ENCODE peak calls at places on chromosomes 6 and 20, in nine cellular contexts. One of them, this sample, is unnamed. For H3K9me3, the result is how much of the 10 kb centered on the place peaks cover.

GRCh38 chr6:14709900-14710299 is 536.0 kb upstream of the JARID2 start:
- DNase-seq in H9: no peak
- DNase-seq in heart right ventricle: no peak
- DNase-seq in mucosa of descending colon: no peak
- DNase-seq in A549: no peak
- DNase-seq in HepG2: no peak
- DNase-seq in CD4-positive, CD25-positive, alpha-beta regulatory T cell: no peak
- DNase-seq in hepatocyte: no peak
- DNase-seq in CD8-positive, alpha-beta T cell: no peak
- DNase-seq in this sample: no peak

GRCh38 chr6:140052757-140053729 is 678.6 kb upstream of the CITED2 start:
- DNase-seq in H9: no peak
- DNase-seq in heart right ventricle: no peak
- DNase-seq in mucosa of descending colon: no peak
- DNase-seq in A549: peak
- DNase-seq in HepG2: no peak
- DNase-seq in CD4-positive, CD25-positive, alpha-beta regulatory T cell: no peak
- DNase-seq in hepatocyte: peak
- DNase-seq in CD8-positive, alpha-beta T cell: no peak
- DNase-seq in this sample: peak

GRCh38 chr20:63692436-63693078 is 3.9 kb upstream of the TNFRSF6B start:
- DNase-seq in H9: no peak
- DNase-seq in heart right ventricle: peak
- DNase-seq in mucosa of descending colon: peak
- DNase-seq in A549: peak
- DNase-seq in HepG2: no peak
- DNase-seq in CD4-positive, CD25-positive, alpha-beta regulatory T cell: no peak
- DNase-seq in hepatocyte: no peak
- DNase-seq in CD8-positive, alpha-beta T cell: no peak
- DNase-seq in this sample: no peak

GRCh38 chr6:32816746-32817204 is at the start of gene HLA-DOB:
- DNase-seq in H9: no peak
- DNase-seq in heart right ventricle: no peak
- DNase-seq in mucosa of descending colon: no peak
- DNase-seq in A549: peak
- DNase-seq in HepG2: no peak
- DNase-seq in CD4-positive, CD25-positive, alpha-beta regulatory T cell: peak
- DNase-seq in hepatocyte: peak
- DNase-seq in CD8-positive, alpha-beta T cell: no peak
- DNase-seq in this sample: no peak

GRCh38 chr6:66418906-66419305 is 711.9 kb upstream of the EYS start:
- DNase-seq in H9: no peak
- DNase-seq in heart right ventricle: no peak
- DNase-seq in mucosa of descending colon: no peak
- DNase-seq in A549: no peak
- DNase-seq in HepG2: no peak
- DNase-seq in CD4-positive, CD25-positive, alpha-beta regulatory T cell: no peak
- DNase-seq in hepatocyte: no peak
- DNase-seq in CD8-positive, alpha-beta T cell: no peak
- DNase-seq in this sample: no peak

GRCh38 chr6:75098709-75099108 is 107.1 kb downstream of the COL12A1 start:
- DNase-seq in H9: no peak
- DNase-seq in heart right ventricle: peak
- DNase-seq in mucosa of descending colon: no peak
- DNase-seq in A549: peak
- DNase-seq in HepG2: peak
- DNase-seq in CD4-positive, CD25-positive, alpha-beta regulatory T cell: no peak
- DNase-seq in hepatocyte: peak
- DNase-seq in CD8-positive, alpha-beta T cell: no peak
- DNase-seq in this sample: peak

GRCh38 chr6:12175626-12176025 is 114.5 kb upstream of the EDN1 start:
- DNase-seq in H9: no peak
- DNase-seq in heart right ventricle: no peak
- DNase-seq in mucosa of descending colon: no peak
- DNase-seq in A549: no peak
- DNase-seq in HepG2: no peak
- DNase-seq in CD4-positive, CD25-positive, alpha-beta regulatory T cell: no peak
- DNase-seq in hepatocyte: no peak
- DNase-seq in CD8-positive, alpha-beta T cell: no peak
- DNase-seq in this sample: no peak

GRCh38 chr6:72624557-72625160 is 2.8 kb downstream of the KCNQ5 start:
- DNase-seq in H9: no peak
- DNase-seq in heart right ventricle: no peak
- DNase-seq in mucosa of descending colon: no peak
- DNase-seq in A549: peak
- DNase-seq in HepG2: no peak
- DNase-seq in CD4-positive, CD25-positive, alpha-beta regulatory T cell: peak
- DNase-seq in hepatocyte: peak
- DNase-seq in CD8-positive, alpha-beta T cell: no peak
- DNase-seq in this sample: no peak

GRCh38 chr6:7230956-7231713 is 81.9 kb downstream of the SSR1 start:
- DNase-seq in H9: no peak
- DNase-seq in heart right ventricle: no peak
- DNase-seq in mucosa of descending colon: no peak
- DNase-seq in A549: no peak
- DNase-seq in HepG2: no peak
- DNase-seq in CD4-positive, CD25-positive, alpha-beta regulatory T cell: no peak
- DNase-seq in hepatocyte: no peak
- DNase-seq in CD8-positive, alpha-beta T cell: no peak
- DNase-seq in this sample: no peak

GRCh38 chr20:63434599-63435378 is 37.7 kb downstream of the KCNQ2 start:
- DNase-seq in H9: peak
- DNase-seq in heart right ventricle: peak
- DNase-seq in mucosa of descending colon: no peak
- DNase-seq in A549: peak
- DNase-seq in HepG2: peak
- DNase-seq in CD4-positive, CD25-positive, alpha-beta regulatory T cell: peak
- DNase-seq in hepatocyte: peak
- DNase-seq in CD8-positive, alpha-beta T cell: peak
- DNase-seq in this sample: no peak

GRCh38 chr6:16108996-16109658 is 19.8 kb upstream of the MYLIP start:
- DNase-seq in H9: no peak
- DNase-seq in heart right ventricle: peak
- DNase-seq in mucosa of descending colon: no peak
- DNase-seq in A549: no peak
- DNase-seq in HepG2: no peak
- DNase-seq in CD4-positive, CD25-positive, alpha-beta regulatory T cell: no peak
- DNase-seq in hepatocyte: peak
- DNase-seq in CD8-positive, alpha-beta T cell: no peak
- DNase-seq in this sample: no peak

GRCh38 chr20:13262302-13262650 is 41.2 kb downstream of the ISM1 start:
- DNase-seq in H9: no peak
- DNase-seq in heart right ventricle: no peak
- DNase-seq in mucosa of descending colon: no peak
- DNase-seq in A549: no peak
- DNase-seq in HepG2: no peak
- DNase-seq in CD4-positive, CD25-positive, alpha-beta regulatory T cell: no peak
- DNase-seq in hepatocyte: no peak
- DNase-seq in CD8-positive, alpha-beta T cell: no peak
- DNase-seq in this sample: no peak

GRCh38 chr6:90605749-90606344 is 19.0 kb upstream of the MAP3K7 start:
- DNase-seq in H9: no peak
- DNase-seq in heart right ventricle: no peak
- DNase-seq in mucosa of descending colon: no peak
- DNase-seq in A549: no peak
- DNase-seq in HepG2: no peak
- DNase-seq in CD4-positive, CD25-positive, alpha-beta regulatory T cell: no peak
- DNase-seq in hepatocyte: no peak
- DNase-seq in CD8-positive, alpha-beta T cell: no peak
- DNase-seq in this sample: no peak

GRCh38 chr6:42140756-42141602 is 1.4 kb downstream of the C6orf132 start:
- DNase-seq in H9: no peak
- DNase-seq in heart right ventricle: no peak
- DNase-seq in mucosa of descending colon: no peak
- DNase-seq in A549: no peak
- DNase-seq in HepG2: no peak
- DNase-seq in CD4-positive, CD25-positive, alpha-beta regulatory T cell: no peak
- DNase-seq in hepatocyte: no peak
- DNase-seq in CD8-positive, alpha-beta T cell: no peak
- DNase-seq in this sample: peak

GRCh38 chr20:44112456-44112855 is 74.5 kb downstream of the JPH2 start:
- DNase-seq in H9: no peak
- DNase-seq in heart right ventricle: no peak
- DNase-seq in mucosa of descending colon: no peak
- DNase-seq in A549: no peak
- DNase-seq in HepG2: no peak
- DNase-seq in CD4-positive, CD25-positive, alpha-beta regulatory T cell: no peak
- DNase-seq in hepatocyte: no peak
- DNase-seq in CD8-positive, alpha-beta T cell: no peak
- DNase-seq in this sample: no peak

GRCh38 chr6:1494671-1495070 is 105.3 kb downstream of the FOXF2 start:
- DNase-seq in H9: no peak
- DNase-seq in heart right ventricle: no peak
- DNase-seq in mucosa of descending colon: no peak
- DNase-seq in A549: no peak
- DNase-seq in HepG2: no peak
- DNase-seq in CD4-positive, CD25-positive, alpha-beta regulatory T cell: no peak
- DNase-seq in hepatocyte: no peak
- DNase-seq in CD8-positive, alpha-beta T cell: no peak
- DNase-seq in this sample: no peak

GRCh38 chr20:29443819-29444218 is 1813.6 kb upstream of the DEFB115 start:
- DNase-seq in H9: no peak
- DNase-seq in heart right ventricle: no peak
- DNase-seq in mucosa of descending colon: no peak
- DNase-seq in A549: no peak
- DNase-seq in HepG2: no peak
- DNase-seq in CD4-positive, CD25-positive, alpha-beta regulatory T cell: peak
- DNase-seq in hepatocyte: no peak
- DNase-seq in CD8-positive, alpha-beta T cell: no peak
- DNase-seq in this sample: no peak
- H3K9me3 ChIP-seq in H9: under half
- H3K9me3 ChIP-seq in heart right ventricle: under half
- H3K9me3 ChIP-seq in mucosa of descending colon: under half
- H3K9me3 ChIP-seq in A549: under half
- H3K9me3 ChIP-seq in HepG2: under half
- H3K9me3 ChIP-seq in CD4-positive, CD25-positive, alpha-beta regulatory T cell: under half
- H3K9me3 ChIP-seq in hepatocyte: under half
- H3K9me3 ChIP-seq in CD8-positive, alpha-beta T cell: under half
- H3K9me3 ChIP-seq in this sample: under half

DNA sequence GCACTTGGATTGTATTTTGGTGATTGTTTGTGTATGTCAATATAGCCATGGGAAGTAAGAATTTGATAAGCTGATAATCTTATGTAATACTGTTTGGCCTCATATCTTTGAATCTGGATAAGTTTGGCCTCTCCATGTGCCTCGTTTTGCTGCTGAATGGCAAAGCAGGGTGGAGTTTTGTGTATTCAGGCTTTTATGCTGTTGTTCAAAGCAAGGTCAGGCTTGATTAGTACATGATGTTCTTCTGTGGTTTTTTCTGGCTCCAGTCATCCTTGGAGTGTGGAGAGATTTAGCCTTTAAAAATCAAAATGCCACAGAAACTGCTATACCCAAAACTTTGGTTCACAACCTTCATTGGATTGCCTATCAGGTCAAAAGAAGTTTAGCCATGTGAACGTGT is 728.9 kb upstream of the GJE1 start:
- DNase-seq in H9: no peak
- DNase-seq in heart right ventricle: no peak
- DNase-seq in mucosa of descending colon: no peak
- DNase-seq in A549: no peak
- DNase-seq in HepG2: no peak
- DNase-seq in CD4-positive, CD25-positive, alpha-beta regulatory T cell: no peak
- DNase-seq in hepatocyte: no peak
- DNase-seq in CD8-positive, alpha-beta T cell: no peak
- DNase-seq in this sample: no peak
- H3K9me3 ChIP-seq in H9: under half
- H3K9me3 ChIP-seq in heart right ventricle: under half
- H3K9me3 ChIP-seq in mucosa of descending colon: under half
- H3K9me3 ChIP-seq in A549: under half
- H3K9me3 ChIP-seq in HepG2: under half
- H3K9me3 ChIP-seq in CD4-positive, CD25-positive, alpha-beta regulatory T cell: under half
- H3K9me3 ChIP-seq in hepatocyte: under half
- H3K9me3 ChIP-seq in CD8-positive, alpha-beta T cell: under half
- H3K9me3 ChIP-seq in this sample: under half

GRCh38 chr20:59725476-59726119 is 121.3 kb downstream of the PHACTR3 start:
- DNase-seq in H9: no peak
- DNase-seq in heart right ventricle: no peak
- DNase-seq in mucosa of descending colon: no peak
- DNase-seq in A549: no peak
- DNase-seq in HepG2: no peak
- DNase-seq in CD4-positive, CD25-positive, alpha-beta regulatory T cell: no peak
- DNase-seq in hepatocyte: no peak
- DNase-seq in CD8-positive, alpha-beta T cell: no peak
- DNase-seq in this sample: no peak
- H3K9me3 ChIP-seq in H9: under half
- H3K9me3 ChIP-seq in heart right ventricle: under half
- H3K9me3 ChIP-seq in mucosa of descending colon: under half
- H3K9me3 ChIP-seq in A549: under half
- H3K9me3 ChIP-seq in HepG2: under half
- H3K9me3 ChIP-seq in CD4-positive, CD25-positive, alpha-beta regulatory T cell: under half
- H3K9me3 ChIP-seq in hepatocyte: under half
- H3K9me3 ChIP-seq in CD8-positive, alpha-beta T cell: under half
- H3K9me3 ChIP-seq in this sample: under half

GRCh38 chr20:62116558-62117361 is 5.5 kb upstream of the LSM14B start:
- DNase-seq in H9: no peak
- DNase-seq in heart right ventricle: no peak
- DNase-seq in mucosa of descending colon: no peak
- DNase-seq in A549: no peak
- DNase-seq in HepG2: no peak
- DNase-seq in CD4-positive, CD25-positive, alpha-beta regulatory T cell: no peak
- DNase-seq in hepatocyte: no peak
- DNase-seq in CD8-positive, alpha-beta T cell: no peak
- DNase-seq in this sample: no peak

GRCh38 chr20:62112368-62112767 is 9.9 kb upstream of the LSM14B start:
- DNase-seq in H9: no peak
- DNase-seq in heart right ventricle: no peak
- DNase-seq in mucosa of descending colon: no peak
- DNase-seq in A549: no peak
- DNase-seq in HepG2: no peak
- DNase-seq in CD4-positive, CD25-positive, alpha-beta regulatory T cell: no peak
- DNase-seq in hepatocyte: no peak
- DNase-seq in CD8-positive, alpha-beta T cell: no peak
- DNase-seq in this sample: no peak

GRCh38 chr20:62105592-62105991 is 16.7 kb upstream of the LSM14B start:
- DNase-seq in H9: no peak
- DNase-seq in heart right ventricle: no peak
- DNase-seq in mucosa of descending colon: no peak
- DNase-seq in A549: no peak
- DNase-seq in HepG2: no peak
- DNase-seq in CD4-positive, CD25-positive, alpha-beta regulatory T cell: no peak
- DNase-seq in hepatocyte: no peak
- DNase-seq in CD8-positive, alpha-beta T cell: no peak
- DNase-seq in this sample: no peak

GRCh38 chr20:62114894-62115293 is 7.4 kb upstream of the LSM14B start:
- DNase-seq in H9: peak
- DNase-seq in heart right ventricle: no peak
- DNase-seq in mucosa of descending colon: no peak
- DNase-seq in A549: no peak
- DNase-seq in HepG2: no peak
- DNase-seq in CD4-positive, CD25-positive, alpha-beta regulatory T cell: no peak
- DNase-seq in hepatocyte: no peak
- DNase-seq in CD8-positive, alpha-beta T cell: no peak
- DNase-seq in this sample: no peak

GRCh38 chr20:62111148-62111547 is 11.1 kb upstream of the LSM14B start:
- DNase-seq in H9: no peak
- DNase-seq in heart right ventricle: no peak
- DNase-seq in mucosa of descending colon: no peak
- DNase-seq in A549: no peak
- DNase-seq in HepG2: no peak
- DNase-seq in CD4-positive, CD25-positive, alpha-beta regulatory T cell: no peak
- DNase-seq in hepatocyte: no peak
- DNase-seq in CD8-positive, alpha-beta T cell: no peak
- DNase-seq in this sample: no peak
- H3K9me3 ChIP-seq in H9: under half
- H3K9me3 ChIP-seq in heart right ventricle: under half
- H3K9me3 ChIP-seq in mucosa of descending colon: half or more
- H3K9me3 ChIP-seq in A549: half or more
- H3K9me3 ChIP-seq in HepG2: under half
- H3K9me3 ChIP-seq in CD4-positive, CD25-positive, alpha-beta regulatory T cell: under half
- H3K9me3 ChIP-seq in hepatocyte: under half
- H3K9me3 ChIP-seq in CD8-positive, alpha-beta T cell: half or more
- H3K9me3 ChIP-seq in this sample: half or more

This sample was measured in psoas muscle.